ENCODE peak calls at places on chromosomes 13 and 19, in four cellular contexts. U, V, X and W are unnamed samples.

GRCh38 chr19:898663-899062 is 5.4 kb downstream of the RNU6-9 start:
- DNase-seq in U (no peak), V (peak; percentile 52), X (no peak), W (no peak)

GRCh38 chr19:30393046-30393445 is 20.9 kb downstream of the ZNF536 start:
- DNase-seq in U (no peak), V (no peak), X (no peak), W (no peak)

GRCh38 chr19:485583-486236 is 10.6 kb upstream of the MADCAM1 start:
- DNase-seq in U (no peak), V (peak; percentile 12), X (no peak), W (peak; percentile 88)

GRCh38 chr19:51407631-51408131 is 9.8 kb downstream of the SIGLEC10 start:
- DNase-seq in U (peak; percentile 81), V (no peak), X (peak; percentile 46), W (peak; percentile 74)

GRCh38 chr19:13817615-13818371 is 22.6 kb downstream of the ZSWIM4 start:
- DNase-seq in U (peak; percentile 90), V (no peak), X (no peak), W (no peak)

GRCh38 chr19:55605637-55606470 is at the start of gene ZNF865:
- DNase-seq in U (peak; percentile 92), V (peak; percentile 82), X (peak; percentile 69), W (peak; percentile 72)

GRCh38 chr19:47124937-47125668 is 5.5 kb upstream of the SAE1 start:
- DNase-seq in U (peak; percentile 78), V (peak; percentile 73), X (peak; percentile 85), W (peak; percentile 78)

GRCh38 chr13:19345158-19345557 is 163.5 kb upstream of the TUBA3C start:
- DNase-seq in U (no peak), V (no peak), X (no peak), W (no peak)

GRCh38 chr19:4584670-4585460 is 25.4 kb upstream of the SEMA6B start:
- DNase-seq in U (peak; percentile 57), V (peak; percentile 79), X (no peak), W (no peak)

GRCh38 chr19:42199440-42200115 is 17.9 kb downstream of the DEDD2 start:
- DNase-seq in U (peak; percentile 94), V (no peak), X (no peak), W (no peak)

GRCh38 chr19:3192228-3192635 is 6.5 kb downstream of the NCLN start:
- DNase-seq in U (no peak), V (no peak), X (no peak), W (no peak)

GRCh38 chr19:53192771-53193533 is at the start of gene ZNF665:
- DNase-seq in U (peak; percentile 92), V (peak; percentile 92), X (no peak), W (no peak)

GRCh38 chr13:35917252-35917941 is 213.8 kb downstream of the DCLK1 start:
- DNase-seq in U (no peak), V (no peak), X (no peak), W (no peak)

GRCh38 chr13:110685305-110685704 is 20.6 kb downstream of the CARS2 start:
- DNase-seq in U (no peak), V (no peak), X (no peak), W (no peak)

GRCh38 chr19:2983351-2984195 is 6.2 kb downstream of the TLE6 start:
- DNase-seq in U (no peak), V (peak; percentile 87), X (no peak), W (no peak)

GRCh38 chr19:5953680-5954213 is 24.2 kb downstream of the RANBP3 start:
- DNase-seq in U (peak; percentile 49), V (no peak), X (no peak), W (no peak)

GRCh38 chr13:84609716-84610115 is 727.4 kb upstream of the SLITRK1 start:
- DNase-seq in U (no peak), V (no peak), X (no peak), W (no peak)

GRCh38 chr13:49641810-49642291 is 13.5 kb downstream of the ARL11 start:
- DNase-seq in U (peak; percentile 80), V (no peak), X (no peak), W (no peak)

GRCh38 chr13:111913790-111914189 is 153.2 kb upstream of the SOX1 start:
- DNase-seq in U (no peak), V (no peak), X (no peak), W (no peak)

GRCh38 chr13:26508885-26509284 is 48.6 kb upstream of the WASF3 start:
- DNase-seq in U (no peak), V (no peak), X (no peak), W (no peak)

GRCh38 chr19:6116749-6117430 is 6.6 kb upstream of the RFX2 start:
- DNase-seq in U (no peak), V (no peak), X (no peak), W (no peak)

GRCh38 chr13:44667950-44668349 is 91.8 kb upstream of the TSC22D1 start:
- DNase-seq in U (no peak), V (no peak), X (no peak), W (no peak)

GRCh38 chr13:80131204-80131603 is 209.7 kb downstream of the SPRY2 start:
- DNase-seq in U (no peak), V (peak; percentile 56), X (no peak), W (no peak)

GRCh38 chr19:45294291-45295029 is 28.2 kb downstream of the CKM start:
- DNase-seq in U (no peak), V (no peak), X (no peak), W (no peak)

GRCh38 chr19:4717966-4718701 is 5.5 kb downstream of the DPP9 start:
- DNase-seq in U (no peak), V (peak; percentile 11), X (no peak), W (no peak)

GRCh38 chr13:29924482-29924884 is 74.1 kb upstream of the UBL3 start:
- DNase-seq in U (no peak), V (no peak), X (no peak), W (peak; percentile 44)

GRCh38 chr13:29922896-29923295 is 72.5 kb upstream of the UBL3 start:
- DNase-seq in U (no peak), V (no peak), X (no peak), W (no peak)

GRCh38 chr13:29924951-29925350 is 74.5 kb upstream of the UBL3 start:
- DNase-seq in U (no peak), V (no peak), X (no peak), W (no peak)

GRCh38 chr13:29922281-29922821 is 71.9 kb upstream of the UBL3 start:
- DNase-seq in U (no peak), V (no peak), X (no peak), W (no peak)

GRCh38 chr13:29923554-29924481 is 73.4 kb upstream of the UBL3 start:
- DNase-seq in U (peak; percentile 61), V (peak; percentile 38), X (peak; percentile 93), W (peak; percentile 99)
- TF ChIP-seq ZBTB33 in U (no peak), V (peak; percentile 51), X (no peak), W (peak; percentile 53)

GRCh38 chr13:48595330-48596127 is 58.2 kb upstream of the CYSLTR2 start:
- DNase-seq in U (peak; percentile 57), V (peak; percentile 48), X (peak; percentile 50), W (peak; percentile 79)
- TF ChIP-seq ELF1 in U (no peak), V (no peak), X (no peak), W (peak; percentile 27)

GRCh38 chr13:46606915-46607413 is 54.0 kb downstream of the LRCH1 start:
- DNase-seq in U (peak; percentile 27), V (no peak), X (no peak), W (no peak)

GRCh38 chr13:46609052-46609451 is 56.1 kb downstream of the LRCH1 start:
- DNase-seq in U (no peak), V (no peak), X (no peak), W (peak; percentile 13)

GRCh38 chr13:46607768-46608553 is 55.0 kb downstream of the LRCH1 start:
- DNase-seq in U (no peak), V (no peak), X (peak; percentile 43), W (peak; percentile 92)

GRCh38 chr13:46612258-46612657 is 59.3 kb downstream of the LRCH1 start:
- DNase-seq in U (no peak), V (no peak), X (no peak), W (no peak)

DNA sequence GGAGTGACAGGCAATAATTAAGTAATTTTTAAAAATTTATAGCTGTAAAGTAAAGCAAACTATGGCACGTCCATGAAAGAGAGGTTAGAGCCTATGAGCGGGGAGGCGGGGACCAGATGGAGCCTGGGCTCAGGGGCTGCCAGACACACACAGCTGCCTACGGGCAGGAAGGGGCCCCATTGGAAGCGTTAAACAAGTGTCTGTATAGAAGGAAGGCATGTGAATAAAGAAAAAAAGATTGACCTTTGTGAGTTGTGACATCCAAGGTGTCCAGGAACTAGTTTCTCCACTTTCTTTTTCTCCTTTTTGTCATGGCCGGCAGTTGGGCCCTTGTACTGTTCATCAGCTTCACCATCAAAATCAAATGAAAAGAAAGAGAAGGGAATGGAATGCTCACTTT is 56.8 kb downstream of the LRCH1 start:
- DNase-seq in U (no peak), V (no peak), X (no peak), W (no peak)
- TF ChIP-seq ZBTB33 in U (no peak), V (no peak), X (no peak), W (no peak)

GRCh38 chr19:38141108-38141507 is 82.9 kb downstream of the DPF1 start:
- DNase-seq in U (no peak), V (no peak), X (no peak), W (no peak)

GRCh38 chr19:38145627-38146026 is 78.4 kb downstream of the DPF1 start:
- DNase-seq in U (no peak), V (no peak), X (no peak), W (no peak)

GRCh38 chr19:38144667-38145066 is 79.4 kb downstream of the DPF1 start:
- DNase-seq in U (no peak), V (no peak), X (no peak), W (no peak)

GRCh38 chr19:38143847-38144246 is 80.2 kb downstream of the DPF1 start:
- DNase-seq in U (no peak), V (no peak), X (no peak), W (no peak)

DNA sequence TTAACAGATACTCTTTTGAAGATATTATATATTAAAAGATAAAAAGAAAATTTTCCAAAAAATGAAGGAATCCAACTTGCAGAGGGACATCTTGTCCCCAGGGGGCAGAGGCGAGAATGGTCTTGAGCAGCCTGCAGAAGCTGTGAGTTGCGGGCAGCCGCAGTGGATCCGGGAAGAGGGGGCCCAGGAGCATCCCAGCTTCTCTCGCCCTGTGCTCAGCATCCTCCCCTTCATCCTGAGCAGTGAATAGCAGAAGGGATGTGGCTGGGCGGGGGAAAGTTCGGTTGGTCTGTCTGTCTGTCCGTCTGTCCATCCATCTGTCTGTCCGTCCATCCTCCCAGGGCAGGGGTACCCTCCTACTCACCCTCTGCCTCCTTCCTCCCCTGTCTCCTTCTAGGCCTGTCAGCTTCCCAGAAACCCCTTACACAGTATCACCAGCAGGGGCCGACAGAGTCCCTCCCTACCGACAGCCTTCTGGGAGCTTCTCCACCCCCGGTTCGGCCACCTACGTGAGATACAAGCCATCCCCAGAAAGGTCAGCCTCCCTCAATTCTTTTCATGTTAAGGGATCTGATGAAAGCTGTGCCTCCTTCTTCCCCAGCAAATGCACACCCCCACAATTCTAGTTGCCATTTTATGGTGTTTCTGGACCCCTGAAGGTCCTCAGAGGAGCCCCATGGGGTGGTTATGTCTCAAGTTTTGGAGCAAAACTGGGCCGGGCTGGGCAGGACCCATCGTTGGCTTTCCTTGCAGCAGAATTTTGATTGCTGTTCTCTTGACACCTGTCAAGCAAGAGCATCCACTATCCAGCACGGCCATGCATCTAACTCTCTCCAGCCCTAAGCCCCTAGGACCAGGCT is 81.6 kb downstream of the DPF1 start:
- DNase-seq in U (peak; percentile 84), V (peak; percentile 87), X (no peak), W (peak; percentile 33)
- TF ChIP-seq ELF1 in U (no peak), V (no peak), X (no peak), W (no peak)

GRCh38 chr13:24784319-24784718 is 20.4 kb downstream of the RNF17 start:
- DNase-seq in U (no peak), V (no peak), X (no peak), W (no peak)
- TF ChIP-seq ZBTB33 in U (no peak), V (no peak), X (no peak), W (no peak)